ENCODE peak calls at places on chromosomes 4 and X, in eight cellular contexts. T is mucosa of descending colon, F is H7, A is HCT116, L is mammary epithelial cell, W is MM.1S, O is thoracic aorta, K is H1. H is an unnamed sample.

GRCh38 chrX:103099706-103100105 is 6.8 kb upstream of the NXF3 start:
- DNase-seq in T (no peak), F (no peak), A (no peak), L (no peak), W (no peak), O (no peak), K (no peak), H (no peak)

GRCh38 chr4:158513246-158513645 is 8.4 kb upstream of the RXFP1 start:
- DNase-seq in T (no peak), F (no peak), A (no peak), L (no peak), W (no peak), O (no peak), K (no peak), H (no peak)

GRCh38 chr4:86592553-86593249 is 1.4 kb upstream of the PTPN13 start:
- DNase-seq in T (no peak), F (no peak), A (no peak), L (peak; percentile 30), W (no peak), O (no peak), K (no peak), H (no peak)

GRCh38 chr4:103996059-103996458 is 276.3 kb upstream of the TACR3 start:
- DNase-seq in T (no peak), F (peak; percentile 7), A (peak; percentile 56), L (peak; percentile 58), W (no peak), O (no peak), K (no peak), H (no peak)

GRCh38 chrX:20412871-20413486 is 146.3 kb upstream of the RPS6KA3 start:
- DNase-seq in T (peak; percentile 25), F (no peak), A (no peak), L (no peak), W (no peak), O (no peak), K (no peak), H (peak; percentile 64)

GRCh38 chr4:105061136-105061696 is 85.5 kb upstream of the TET2 start:
- DNase-seq in T (no peak), F (peak; percentile 5), A (peak; percentile 28), L (peak; percentile 84), W (peak; percentile 82), O (no peak), K (no peak), H (no peak)

GRCh38 chr4:140233811-140234696 is 80.1 kb upstream of the MAML3 start:
- DNase-seq in T (no peak), F (no peak), A (no peak), L (no peak), W (no peak), O (no peak), K (no peak), H (no peak)

GRCh38 chrX:5080812-5081211 is 1147.9 kb downstream of the NLGN4X start:
- DNase-seq in T (no peak), F (no peak), A (no peak), L (no peak), W (no peak), O (no peak), K (no peak), H (no peak)

GRCh38 chrX:130118396-130118795 is 8.1 kb upstream of the ELF4 start:
- DNase-seq in T (no peak), F (no peak), A (no peak), L (peak; percentile 60), W (no peak), O (no peak), K (no peak), H (no peak)

DNA sequence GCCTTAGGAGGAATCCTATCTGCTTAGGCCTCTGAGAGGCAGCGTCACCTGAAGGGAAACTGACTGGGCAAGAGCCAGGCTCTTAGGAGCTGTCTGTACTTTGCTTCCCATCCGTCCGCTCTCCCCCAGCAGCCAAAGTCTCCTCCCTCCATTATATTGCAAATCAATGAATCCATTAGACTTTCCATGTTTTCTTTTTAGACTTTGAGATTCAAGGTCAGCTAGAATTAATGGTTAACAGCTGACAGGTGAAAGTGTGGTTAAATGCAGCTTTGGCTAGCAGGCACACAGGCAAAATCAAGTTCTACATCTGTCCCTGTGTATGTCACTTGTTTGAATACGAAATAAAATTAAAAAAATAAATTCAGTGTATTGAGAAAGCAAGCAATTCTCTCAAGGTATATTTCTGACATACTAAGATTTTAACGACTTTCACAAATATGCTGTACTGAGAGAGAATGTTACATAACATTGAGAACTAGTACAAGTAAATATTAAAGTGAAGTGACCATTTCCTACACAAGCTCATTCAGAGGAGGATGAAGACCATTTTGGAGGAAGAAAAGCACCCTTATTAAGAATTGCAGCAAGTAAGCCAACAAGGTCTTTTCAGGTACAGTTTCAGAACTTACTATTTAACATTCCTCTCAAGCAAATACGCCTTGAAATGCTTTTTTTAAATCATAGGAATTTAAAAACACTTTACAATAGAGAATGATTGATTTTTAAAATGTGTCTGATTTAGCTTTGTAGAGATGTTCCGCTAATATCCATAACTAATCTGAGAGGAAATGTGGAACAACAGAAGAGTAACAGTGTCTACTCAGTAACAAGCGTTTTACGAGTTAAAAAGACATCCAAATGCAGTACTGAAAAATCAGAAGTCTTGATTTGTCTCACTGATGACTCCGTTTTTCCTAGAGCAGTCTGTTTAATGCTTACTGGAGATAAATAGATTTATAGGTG is at the start of gene F11:
- DNase-seq in T (no peak), F (peak; percentile 68), A (no peak), L (no peak), W (no peak), O (no peak), K (no peak), H (no peak)
- H3K4me3 ChIP-seq in T (no peak within 1 kb of the TSS), F (peak within 1 kb of the TSS; percentile 4), A (no peak within 1 kb of the TSS), L (no peak within 1 kb of the TSS), W (no peak within 1 kb of the TSS), O (no peak within 1 kb of the TSS), K (no peak within 1 kb of the TSS), H (no peak within 1 kb of the TSS)

GRCh38 chr4:88706574-88706973 is 8.9 kb upstream of the NAP1L5 start:
- DNase-seq in T (no peak), F (peak; percentile 33), A (no peak), L (peak; percentile 26), W (no peak), O (no peak), K (no peak), H (peak; percentile 79)
- H3K36me3 ChIP-seq in T (no peaks in the 10 kb centered on the region), F (no peaks in the 10 kb centered on the region), A (no peaks in the 10 kb centered on the region), L (peaks cover 4% of the 10 kb centered on the region), W (no peaks in the 10 kb centered on the region), O (peaks cover 14% of the 10 kb centered on the region), K (no peaks in the 10 kb centered on the region), H (peaks cover 18% of the 10 kb centered on the region)

DNA sequence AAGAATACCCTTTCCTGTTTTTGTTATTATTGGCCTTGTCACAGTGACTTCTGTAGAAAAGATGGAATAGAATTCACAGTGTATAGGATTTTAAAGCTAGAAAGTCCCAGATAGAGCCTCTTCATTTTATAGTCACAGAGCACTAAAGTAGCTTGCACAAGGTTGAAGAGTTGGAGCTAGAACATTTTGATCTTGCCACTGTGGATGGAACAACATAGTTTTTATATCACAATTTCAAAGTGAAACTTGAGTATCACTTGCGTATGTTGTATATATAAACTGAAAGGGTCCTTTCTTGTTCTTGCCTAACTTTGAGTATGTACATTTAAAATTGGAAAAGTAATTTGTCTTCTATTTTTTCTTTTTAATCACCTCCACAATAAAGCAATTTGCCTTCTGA is 2.7 kb downstream of the USO1 start:
- DNase-seq in T (no peak), F (no peak), A (no peak), L (no peak), W (no peak), O (no peak), K (no peak), H (no peak)
- H3K4me3 ChIP-seq in T (no peak overlapping the region), F (no peak overlapping the region), A (no peak overlapping the region), L (no peak overlapping the region), W (no peak overlapping the region), O (peak overlapping the region; percentile 81), K (no peak overlapping the region), H (peak overlapping the region; percentile 84)

GRCh38 chr4:7807351-7807921 is 132.2 kb downstream of the AFAP1 start:
- DNase-seq in T (no peak), F (no peak), A (no peak), L (no peak), W (no peak), O (no peak), K (no peak), H (no peak)

GRCh38 chr4:7806724-7807123 is 132.9 kb downstream of the AFAP1 start:
- DNase-seq in T (no peak), F (no peak), A (no peak), L (no peak), W (no peak), O (no peak), K (no peak), H (no peak)

GRCh38 chr4:7804759-7805385 is 134.8 kb downstream of the AFAP1 start:
- DNase-seq in T (no peak), F (no peak), A (no peak), L (no peak), W (no peak), O (no peak), K (no peak), H (no peak)

GRCh38 chr4:7805533-7806079 is 134.1 kb downstream of the AFAP1 start:
- DNase-seq in T (no peak), F (no peak), A (no peak), L (peak; percentile 55), W (no peak), O (no peak), K (no peak), H (no peak)

GRCh38 chr4:7806080-7806630 is 133.5 kb downstream of the AFAP1 start:
- DNase-seq in T (no peak), F (no peak), A (no peak), L (no peak), W (no peak), O (no peak), K (no peak), H (no peak)
- H3K36me3 ChIP-seq in T (no peaks in the 10 kb centered on the region), F (peaks cover 2% of the 10 kb centered on the region), A (no peaks in the 10 kb centered on the region), L (peaks cover 22% of the 10 kb centered on the region), W (no peaks in the 10 kb centered on the region), O (no peaks in the 10 kb centered on the region), K (no peaks in the 10 kb centered on the region), H (peaks cover 9% of the 10 kb centered on the region)

DNA sequence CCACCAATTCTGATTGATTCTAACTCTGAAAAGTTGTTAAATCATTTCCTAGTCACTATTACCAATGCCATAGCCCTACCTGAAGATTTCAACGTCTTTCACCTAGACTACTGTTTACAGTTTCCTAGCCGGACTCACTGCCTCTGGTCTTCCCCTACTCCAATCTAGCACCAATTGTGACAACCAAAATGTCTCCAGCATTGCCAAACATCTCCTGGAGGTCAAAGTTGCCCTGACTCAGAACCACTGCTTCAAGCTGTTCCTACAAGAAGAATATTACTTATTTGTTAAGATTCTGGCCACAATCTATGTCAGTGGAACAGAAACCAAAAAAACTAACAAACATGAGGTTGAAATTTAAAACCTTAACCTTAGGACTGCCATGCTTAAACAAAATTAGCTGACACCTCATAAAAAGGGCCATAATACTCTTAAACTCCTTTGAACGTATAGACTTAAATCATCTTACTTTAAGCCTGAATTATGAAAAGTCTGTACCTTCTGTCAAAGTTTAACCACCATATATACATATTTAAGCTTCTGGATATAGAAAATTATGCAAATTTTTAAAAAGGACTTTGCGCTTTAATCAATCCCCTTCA is 2.1 kb downstream of the PDS5A start:
- DNase-seq in T (no peak), F (no peak), A (no peak), L (peak; percentile 43), W (no peak), O (no peak), K (no peak), H (no peak)
- H3K4me3 ChIP-seq in T (no peak overlapping the region), F (no peak overlapping the region), A (peak overlapping the region; percentile 92), L (peak overlapping the region; percentile 85), W (peak overlapping the region; percentile 93), O (peak overlapping the region; percentile 98), K (no peak overlapping the region), H (peak overlapping the region; percentile 99)

H was measured in ascending aorta.